ENCODE peak calls at places on chromosomes 3 and 15, in eight cellular contexts. S, O, H, L, B, G, T and I are unnamed samples.

GRCh38 chr3:159766563-159767185 is 222.0 kb upstream of the IL12A start:
- DNase-seq in S (peak), O (no peak), H (no peak), L (peak), B (no peak), G (no peak), T (no peak), I (no peak)

GRCh38 chr3:63069780-63070540 is 194.7 kb upstream of the CADPS start:
- DNase-seq in S (peak), O (no peak), H (no peak), L (no peak), B (no peak), G (no peak), T (no peak), I (no peak)

GRCh38 chr3:12994607-12995388 is 78.4 kb downstream of the IQSEC1 start:
- DNase-seq in S (peak), O (peak), H (peak), L (peak), B (peak), G (peak), T (peak), I (peak)

GRCh38 chr3:46122046-46122445 is 86.1 kb downstream of the CCR1 start:
- DNase-seq in S (no peak), O (no peak), H (no peak), L (no peak), B (no peak), G (no peak), T (no peak), I (no peak)

GRCh38 chr3:108131795-108132134 is 40.9 kb upstream of the CD47 start:
- DNase-seq in S (no peak), O (no peak), H (no peak), L (no peak), B (no peak), G (no peak), T (no peak), I (no peak)

GRCh38 chr15:29859981-29860745 is 37.9 kb upstream of the TJP1 start:
- DNase-seq in S (no peak), O (no peak), H (no peak), L (no peak), B (no peak), G (no peak), T (peak), I (no peak)

GRCh38 chr15:35545825-35546580 is at the start of gene DPH6:
- DNase-seq in S (peak), O (peak), H (peak), L (peak), B (peak), G (peak), T (peak), I (peak)

GRCh38 chr3:62318365-62318751 is 55.0 kb downstream of the FEZF2 start:
- DNase-seq in S (no peak), O (no peak), H (no peak), L (no peak), B (no peak), G (no peak), T (no peak), I (no peak)

GRCh38 chr3:129211772-129212171 is 28.1 kb upstream of the CNBP start:
- DNase-seq in S (no peak), O (peak), H (peak), L (peak), B (peak), G (no peak), T (peak), I (peak)

GRCh38 chr3:83514130-83514914 is 1444.5 kb upstream of the CADM2 start:
- DNase-seq in S (no peak), O (no peak), H (no peak), L (peak), B (no peak), G (no peak), T (peak), I (no peak)

GRCh38 chr3:56725175-56725574 is 42.1 kb upstream of the TASOR start:
- DNase-seq in S (no peak), O (no peak), H (no peak), L (no peak), B (peak), G (no peak), T (no peak), I (no peak)

GRCh38 chr15:48191574-48192225 is at the start of gene CTXN2:
- DNase-seq in S (peak), O (no peak), H (no peak), L (peak), B (no peak), G (no peak), T (no peak), I (no peak)

GRCh38 chr15:82832601-82833209 is 23.3 kb downstream of the WHAMM start:
- DNase-seq in S (no peak), O (no peak), H (no peak), L (no peak), B (no peak), G (no peak), T (peak), I (no peak)

GRCh38 chr3:7543294-7543693 is 682.4 kb downstream of the GRM7 start:
- DNase-seq in S (no peak), O (no peak), H (no peak), L (no peak), B (no peak), G (no peak), T (no peak), I (no peak)

GRCh38 chr3:113271189-113271588 is 59.8 kb downstream of the BOC start:
- DNase-seq in S (no peak), O (peak), H (peak), L (no peak), B (no peak), G (no peak), T (no peak), I (no peak)

GRCh38 chr15:68819451-68820204 is 1.1 kb downstream of the ANP32A start:
- DNase-seq in S (peak), O (peak), H (peak), L (peak), B (no peak), G (peak), T (no peak), I (peak)

GRCh38 chr3:48709051-48709461 is 8.0 kb downstream of the IP6K2 start:
- DNase-seq in S (no peak), O (no peak), H (no peak), L (no peak), B (no peak), G (no peak), T (no peak), I (no peak)

GRCh38 chr3:13877911-13878710 is 1.8 kb downstream of the WNT7A start:
- DNase-seq in S (no peak), O (no peak), H (no peak), L (no peak), B (no peak), G (no peak), T (no peak), I (peak)

GRCh38 chr15:42038401-42038800 is 17.6 kb upstream of the PLA2G4E start:
- DNase-seq in S (no peak), O (no peak), H (no peak), L (peak), B (no peak), G (no peak), T (no peak), I (no peak)

GRCh38 chr3:100023150-100023549 is 91.2 kb downstream of the FILIP1L start:
- DNase-seq in S (no peak), O (no peak), H (no peak), L (no peak), B (no peak), G (no peak), T (no peak), I (no peak)

GRCh38 chr15:59996498-59997041 is 7.5 kb upstream of the FOXB1 start:
- DNase-seq in S (no peak), O (no peak), H (no peak), L (peak), B (no peak), G (no peak), T (no peak), I (no peak)

GRCh38 chr15:48631191-48631770 is 14.2 kb downstream of the FBN1 start:
- DNase-seq in S (no peak), O (no peak), H (no peak), L (peak), B (no peak), G (no peak), T (no peak), I (no peak)

GRCh38 chr3:55461896-55462295 is 25.2 kb downstream of the WNT5A start:
- DNase-seq in S (no peak), O (no peak), H (no peak), L (no peak), B (no peak), G (no peak), T (peak), I (no peak)

GRCh38 chr3:148902173-148902791 is 37.2 kb downstream of the CPA3 start:
- DNase-seq in S (no peak), O (no peak), H (no peak), L (no peak), B (no peak), G (no peak), T (peak), I (no peak)

GRCh38 chr3:175287361-175287963 is 428.3 kb downstream of the NAALADL2 start:
- DNase-seq in S (no peak), O (no peak), H (no peak), L (no peak), B (no peak), G (no peak), T (no peak), I (no peak)

GRCh38 chr15:73540161-73540560 is 93.0 kb downstream of the NPTN start:
- DNase-seq in S (no peak), O (no peak), H (no peak), L (no peak), B (no peak), G (no peak), T (no peak), I (no peak)

GRCh38 chr3:16884084-16884747 is 539 bp upstream of the PLCL2 start:
- DNase-seq in S (no peak), O (peak), H (peak), L (peak), B (peak), G (peak), T (no peak), I (peak)